ENCODE peak calls at places on chromosomes 2 and 18, in seven cellular contexts. H, V, R, X, M, P and Q are unnamed samples.

GRCh38 chr2:150280255-150280654 is 207.2 kb downstream of the RND3 start:
- DNase-seq in H (no peak), V (no peak), R (peak), X (no peak), M (no peak), P (no peak), Q (no peak)

GRCh38 chr18:13284330-13285027 is 65.9 kb downstream of the LDLRAD4 start:
- DNase-seq in H (no peak), V (no peak), R (no peak), X (peak), M (no peak), P (no peak), Q (no peak)

GRCh38 chr18:79586436-79587297 is 92.9 kb upstream of the CTDP1 start:
- DNase-seq in H (no peak), V (no peak), R (no peak), X (no peak), M (peak), P (no peak), Q (no peak)

GRCh38 chr2:11411768-11412448 is 54.1 kb downstream of the E2F6 start:
- DNase-seq in H (no peak), V (peak), R (peak), X (no peak), M (no peak), P (peak), Q (no peak)

GRCh38 chr18:58143391-58143790 is 99.4 kb downstream of the NEDD4L start:
- DNase-seq in H (no peak), V (no peak), R (peak), X (no peak), M (no peak), P (no peak), Q (no peak)

GRCh38 chr2:144801766-144802165 is 281.8 kb upstream of the ZEB2 start:
- DNase-seq in H (no peak), V (peak), R (no peak), X (no peak), M (no peak), P (no peak), Q (no peak)

GRCh38 chr2:207136872-207137271 is 28.9 kb downstream of the KLF7 start:
- DNase-seq in H (no peak), V (no peak), R (no peak), X (no peak), M (no peak), P (no peak), Q (no peak)

GRCh38 chr18:24369420-24369819 is 28.2 kb downstream of the OSBPL1A start:
- DNase-seq in H (no peak), V (no peak), R (no peak), X (no peak), M (no peak), P (no peak), Q (no peak)

GRCh38 chr2:129777757-129778607 is 201.5 kb upstream of the RAB6C start:
- DNase-seq in H (no peak), V (no peak), R (no peak), X (no peak), M (no peak), P (no peak), Q (no peak)

GRCh38 chr2:118535818-118536212 is 311.6 kb downstream of the EN1 start:
- DNase-seq in H (no peak), V (no peak), R (no peak), X (no peak), M (no peak), P (no peak), Q (no peak)

GRCh38 chr2:231452799-231453508 is 11.3 kb downstream of the NCL start:
- DNase-seq in H (no peak), V (no peak), R (no peak), X (no peak), M (no peak), P (peak), Q (no peak)

GRCh38 chr2:229437467-229437866 is 166.4 kb upstream of the PID1 start:
- DNase-seq in H (no peak), V (no peak), R (no peak), X (no peak), M (no peak), P (no peak), Q (no peak)

GRCh38 chr2:126769118-126769517 is 113.2 kb downstream of the GYPC start:
- DNase-seq in H (no peak), V (no peak), R (no peak), X (no peak), M (no peak), P (no peak), Q (no peak)

GRCh38 chr2:42812899-42813479 is 20.6 kb upstream of the HAAO start:
- DNase-seq in H (no peak), V (no peak), R (no peak), X (no peak), M (no peak), P (no peak), Q (no peak)